ENCODE peak calls at places on chromosomes 13 and 19, in six cellular contexts. I is AG04450, X is neural crest cell, Z is COR-L47, V is SW480, N is dorsolateral prefrontal cortex. F is an unnamed sample.

GRCh38 chr13:44128522-44128921 is 245.1 kb upstream of the SERP2 start:
- DNase-seq in I (no peak), N (no peak), V (no peak), Z (no peak), X (no peak), F (no peak)

GRCh38 chr19:34418300-34418699 is 9.9 kb upstream of the UBA2 start:
- DNase-seq in V (no peak), X (no peak), N (no peak), Z (no peak), I (no peak), F (no peak)

GRCh38 chr13:32453981-32454380 is 26.1 kb upstream of the N4BP2L1 start:
- DNase-seq in N (no peak), X (no peak), I (no peak), Z (no peak), V (no peak), F (no peak)

GRCh38 chr19:1000095-1000494 is at the start of gene GRIN3B:
- DNase-seq in V (peak), N (no peak), X (peak), I (no peak), Z (no peak), F (no peak)

GRCh38 chr19:52094526-52094925 is 1.0 kb downstream of the ZNF841 start:
- DNase-seq in I (no peak), Z (no peak), X (peak), V (no peak), N (no peak), F (no peak)

GRCh38 chr19:49678970-49679831 is 2.1 kb downstream of the PRMT1 start:
- DNase-seq in I (no peak), V (no peak), N (no peak), Z (no peak), X (no peak), F (no peak)

GRCh38 chr19:54141356-54141755 is 3.8 kb downstream of the CNOT3 start:
- DNase-seq in N (no peak), I (no peak), V (no peak), X (no peak), Z (no peak), F (no peak)

GRCh38 chr13:111852701-111853100 is 214.2 kb upstream of the SOX1 start:
- DNase-seq in I (no peak), Z (peak), N (no peak), X (no peak), V (no peak), F (no peak)

GRCh38 chr13:107441279-107441678 is 774.1 kb downstream of the LIG4 start:
- DNase-seq in Z (no peak), V (no peak), X (no peak), I (peak), N (no peak), F (no peak)

GRCh38 chr13:87684850-87685735 is 13.9 kb downstream of the SLITRK5 start:
- DNase-seq in X (no peak), V (no peak), I (no peak), Z (no peak), N (no peak), F (no peak)

GRCh38 chr13:24043590-24044350 is 116.8 kb upstream of the SPATA13 start:
- DNase-seq in V (no peak), I (no peak), X (no peak), N (no peak), Z (no peak), F (no peak)

GRCh38 chr19:42555317-42555716 is 27.0 kb upstream of the CEACAM1 start:
- DNase-seq in X (no peak), V (no peak), Z (no peak), N (no peak), I (no peak), F (no peak)

GRCh38 chr19:8506402-8506957 is 4.0 kb upstream of the PRAM1 start:
- DNase-seq in V (no peak), I (no peak), Z (no peak), N (no peak), X (no peak), F (no peak)

GRCh38 chr19:8445488-8446001 is 770 bp downstream of the HNRNPM start:
- DNase-seq in N (peak), X (peak), V (peak), Z (peak), I (no peak), F (no peak)

GRCh38 chr13:91133941-91134772 is 213.3 kb upstream of the MIR17HG start:
- DNase-seq in V (peak), X (peak), N (peak), I (peak), Z (peak), F (no peak)

GRCh38 chr19:57053401-57053800 is 66.4 kb upstream of the USP29 start:
- DNase-seq in N (no peak), X (no peak), I (no peak), Z (no peak), V (no peak), F (no peak)

GRCh38 chr19:12793290-12794195 is 2.3 kb downstream of the JUNB start:
- DNase-seq in N (peak), Z (peak), V (peak), X (peak), I (peak), F (peak)

GRCh38 chr13:69856331-69856730 is 251.3 kb upstream of the ATXN8OS start:
- DNase-seq in V (no peak), I (no peak), N (no peak), Z (no peak), X (no peak), F (no peak)

GRCh38 chr13:75744127-75744526 is 108.0 kb downstream of the LMO7 start:
- DNase-seq in I (no peak), X (no peak), V (no peak), Z (no peak), N (no peak), F (no peak)

GRCh38 chr19:49589391-49589790 is 1.6 kb upstream of the PRR12 start:
- DNase-seq in V (no peak), Z (no peak), N (no peak), X (no peak), I (no peak), F (no peak)

GRCh38 chr13:88948501-88948900 is 1277.3 kb downstream of the SLITRK5 start:
- DNase-seq in V (no peak), X (no peak), I (no peak), N (no peak), Z (no peak), F (no peak)

GRCh38 chr13:77737583-77738200 is 40.2 kb downstream of the SLAIN1 start:
- DNase-seq in I (no peak), V (no peak), N (no peak), Z (no peak), X (no peak), F (no peak)

GRCh38 chr19:31261651-31262331 is 87.4 kb downstream of the TSHZ3 start:
- DNase-seq in N (no peak), Z (no peak), V (no peak), I (peak), X (no peak), F (no peak)

GRCh38 chr19:55355213-55355821 is 798 bp upstream of the COX6B2 start:
- DNase-seq in V (no peak), I (no peak), N (no peak), X (no peak), Z (peak), F (no peak)

GRCh38 chr19:44947041-44947581 is 1.3 kb downstream of the APOC2 start:
- DNase-seq in V (no peak), Z (no peak), I (no peak), N (no peak), X (no peak), F (no peak)

GRCh38 chr13:38684714-38685113 is 2.2 kb upstream of the FREM2 start:
- DNase-seq in N (no peak), Z (no peak), I (no peak), X (no peak), V (no peak), F (no peak)

GRCh38 chr13:19984430-19985218 is 26.1 kb downstream of the ZMYM2 start:
- DNase-seq in Z (no peak), X (no peak), I (peak), N (no peak), V (peak), F (no peak)

GRCh38 chr19:11373166-11373884 is 1.1 kb upstream of the SWSAP1 start:
- DNase-seq in X (peak), N (peak), V (no peak), I (no peak), Z (peak), F (no peak)

GRCh38 chr13:51107996-51108395 is 3.1 kb downstream of the C13orf42 start:
- DNase-seq in N (no peak), Z (no peak), X (no peak), V (no peak), I (no peak), F (no peak)

GRCh38 chr13:66207610-66208009 is 1022.5 kb downstream of the PCDH9 start:
- DNase-seq in V (no peak), N (no peak), Z (no peak), I (no peak), X (no peak), F (no peak)

GRCh38 chr13:20923272-20923671 is 20.7 kb upstream of the XPO4 start:
- DNase-seq in N (no peak), X (no peak), V (no peak), I (no peak), Z (no peak), F (no peak)

GRCh38 chr19:56294557-56294956 is 20.1 kb downstream of the ZSCAN5A start:
- DNase-seq in N (no peak), X (no peak), I (no peak), V (peak), Z (peak), F (no peak)

GRCh38 chr13:33610471-33611015 is 207.4 kb upstream of the RFC3 start:
- DNase-seq in X (peak), V (no peak), I (no peak), Z (peak), N (peak), F (no peak)

GRCh38 chr19:28169168-28169862 is 1043.6 kb downstream of the UQCRFS1 start:
- DNase-seq in I (no peak), N (no peak), X (no peak), V (no peak), Z (no peak), F (no peak)

GRCh38 chr13:53150568-53150967 is 122.0 kb downstream of the OLFM4 start:
- DNase-seq in X (no peak), I (no peak), V (peak), Z (no peak), N (no peak), F (no peak)